ENCODE peak calls at places on chromosomes 11 and 22, in four cellular contexts. Y is T-helper 2 cell, V is kidney, D is GM03348. J is an unnamed sample.

GRCh38 chr11:9875862-9876261 is 212.0 kb downstream of the SWAP70 start:
- DNase-seq in V (no peak), D (no peak), Y (no peak), J (no peak)

GRCh38 chr11:67644472-67645418 is 5.2 kb upstream of the TBX10 start:
- DNase-seq in Y (no peak), D (no peak), V (peak), J (no peak)

GRCh38 chr11:20110908-20111669 is 49.2 kb downstream of the DBX1 start:
- DNase-seq in D (peak), V (no peak), Y (peak), J (peak)

GRCh38 chr22:20463324-20464095 is 25.9 kb upstream of the SCARF2 start:
- DNase-seq in D (no peak), Y (peak), V (peak), J (no peak)

GRCh38 chr11:100741866-100742625 is 55.0 kb downstream of the ARHGAP42 start:
- DNase-seq in D (no peak), V (no peak), Y (no peak), J (no peak)

GRCh38 chr22:18068381-18068988 is 9.3 kb upstream of the PEX26 start:
- DNase-seq in D (peak), Y (no peak), V (no peak), J (peak)

GRCh38 chr11:19441752-19442553 is 201.2 kb upstream of the E2F8 start:
- DNase-seq in D (peak), Y (no peak), V (peak), J (peak)

GRCh38 chr22:46707827-46708570 is 30.1 kb downstream of the CERK start:
- DNase-seq in Y (no peak), D (no peak), V (no peak), J (no peak)

GRCh38 chr11:130786987-130787688 is 129.1 kb downstream of the SNX19 start:
- DNase-seq in D (no peak), Y (no peak), V (peak), J (no peak)

GRCh38 chr22:30246962-30247376 is 410 bp upstream of the LIF start:
- DNase-seq in V (no peak), Y (no peak), D (no peak), J (no peak)

GRCh38 chr11:131816046-131816445 is 445.6 kb downstream of the NTM start:
- DNase-seq in D (no peak), Y (no peak), V (no peak), J (peak)

GRCh38 chr11:100536979-100537378 is 150.1 kb upstream of the ARHGAP42 start:
- DNase-seq in Y (no peak), V (no peak), D (no peak), J (no peak)

GRCh38 chr22:26777402-26777801 is 120.0 kb downstream of the MIAT start:
- DNase-seq in Y (no peak), V (no peak), D (peak), J (peak)

GRCh38 chr22:35638408-35638807 is 9.8 kb upstream of the APOL6 start:
- DNase-seq in D (peak), V (peak), Y (no peak), J (peak)

GRCh38 chr11:101555366-101555765 is 28.4 kb downstream of the TRPC6 start:
- DNase-seq in Y (no peak), D (no peak), V (no peak), J (no peak)

GRCh38 chr11:61004037-61004641 is 32.7 kb downstream of the CD6 start:
- DNase-seq in Y (no peak), V (peak), D (no peak), J (no peak)

GRCh38 chr11:88087281-88087680 is 88.0 kb downstream of the RAB38 start:
- DNase-seq in V (no peak), D (no peak), Y (no peak), J (no peak)

GRCh38 chr11:73236879-73237278 is 18.8 kb downstream of the P2RY2 start:
- DNase-seq in V (peak), Y (no peak), D (peak), J (peak)

GRCh38 chr11:125088576-125089455 is 22.6 kb downstream of the TMEM218 start:
- DNase-seq in V (no peak), D (no peak), Y (no peak), J (no peak)

GRCh38 chr22:36221799-36222751 is 17.3 kb downstream of the APOL2 start:
- DNase-seq in D (peak), V (no peak), Y (no peak), J (peak)

GRCh38 chr11:122733301-122733686 is 77.8 kb downstream of the UBASH3B start:
- DNase-seq in V (no peak), D (no peak), Y (no peak), J (no peak)

GRCh38 chr11:61698173-61698965 is 18.2 kb downstream of the DAGLA start:
- DNase-seq in V (peak), D (no peak), Y (no peak), J (no peak)

GRCh38 chr22:32501797-32502290 is 27.2 kb downstream of the FBXO7 start:
- DNase-seq in V (no peak), D (peak), Y (no peak), J (peak)

GRCh38 chr11:17256512-17256911 is 20.0 kb upstream of the NUCB2 start:
- DNase-seq in D (peak), V (no peak), Y (no peak), J (peak)

GRCh38 chr11:72683782-72684200 is 9.6 kb upstream of the PDE2A start:
- DNase-seq in Y (peak), D (peak), V (peak), J (peak)

GRCh38 chr11:3092603-3093141 is 35.4 kb upstream of the CARS1 start:
- DNase-seq in Y (no peak), V (peak), D (peak), J (peak)

GRCh38 chr22:26416670-26417270 is 12.3 kb upstream of the ASPHD2 start:
- DNase-seq in Y (no peak), D (peak), V (no peak), J (peak)

GRCh38 chr11:73308963-73309960 is 1.2 kb downstream of the ARHGEF17 start:
- DNase-seq in V (peak), Y (no peak), D (peak), J (peak)

GRCh38 chr11:44205358-44205757 is 104.6 kb downstream of the ALX4 start:
- DNase-seq in V (no peak), D (no peak), Y (no peak), J (no peak)

GRCh38 chr11:120645639-120646038 is 134.1 kb downstream of the GRIK4 start:
- DNase-seq in D (no peak), V (no peak), Y (no peak), J (peak)

GRCh38 chr11:2562181-2562581 is 117.4 kb downstream of the KCNQ1 start:
- DNase-seq in Y (no peak), V (peak), D (no peak), J (no peak)

GRCh38 chr11:70882716-70883085 is 369.7 kb downstream of the SHANK2 start:
- DNase-seq in V (peak), Y (no peak), D (no peak), J (no peak)

GRCh38 chr11:125603207-125603606 is 10.6 kb downstream of the STT3A start:
- DNase-seq in Y (no peak), V (no peak), D (peak), J (peak)

GRCh38 chr22:18966748-18967147 is 30.7 kb upstream of the PRODH start:
- DNase-seq in D (no peak), V (peak), Y (no peak), J (no peak)

J was measured in AG20443.